ENCODE peak calls at places on chromosomes 3 and 15, in nine cellular contexts. F, O, M, C, U, R, N, P and L are unnamed samples.

GRCh38 chr15:29452881-29453731 is 183.5 kb upstream of the NSMCE3 start:
- DNase-seq in F (no peak), O (no peak), M (no peak), C (no peak), U (no peak), R (no peak), N (peak; percentile 29), P (no peak), L (no peak)

GRCh38 chr15:77126516-77126915 is 55.6 kb upstream of the TSPAN3 start:
- DNase-seq in F (no peak), O (no peak), M (no peak), C (no peak), U (no peak), R (no peak), N (no peak), P (no peak), L (no peak)

GRCh38 chr3:166195808-166196207 is 358.6 kb upstream of the BCHE start:
- DNase-seq in F (no peak), O (no peak), M (no peak), C (no peak), U (no peak), R (no peak), N (no peak), P (no peak), L (no peak)

GRCh38 chr3:53696401-53697172 is 149.6 kb downstream of the CHDH start:
- DNase-seq in F (no peak), O (no peak), M (no peak), C (no peak), U (peak; percentile 56), R (no peak), N (no peak), P (no peak), L (no peak)

GRCh38 chr15:25345943-25346342 is 92.9 kb downstream of the UBE3A start:
- DNase-seq in F (no peak), O (no peak), M (no peak), C (peak; percentile 14), U (peak; percentile 78), R (no peak), N (no peak), P (no peak), L (no peak)

GRCh38 chr3:65785065-65785645 is 253.6 kb downstream of the MAGI1 start:
- DNase-seq in F (no peak), O (no peak), M (no peak), C (peak; percentile 41), U (no peak), R (no peak), N (peak; percentile 32), P (peak; percentile 50), L (no peak)

GRCh38 chr3:39502838-39503145 is 35.3 kb downstream of the MOBP start:
- DNase-seq in F (no peak), O (no peak), M (no peak), C (no peak), U (no peak), R (no peak), N (no peak), P (no peak), L (no peak)

GRCh38 chr3:51682079-51682478 is 11.0 kb downstream of the TEX264 start:
- DNase-seq in F (no peak), O (peak; percentile 74), M (peak; percentile 81), C (peak; percentile 81), U (peak; percentile 83), R (no peak), N (peak; percentile 72), P (no peak), L (no peak)

GRCh38 chr15:73597036-73597638 is 36.1 kb downstream of the NPTN start:
- DNase-seq in F (peak; percentile 22), O (no peak), M (no peak), C (no peak), U (no peak), R (no peak), N (no peak), P (no peak), L (no peak)

GRCh38 chr3:112974178-112974517 is 755 bp downstream of the CD200R1 start:
- DNase-seq in F (no peak), O (no peak), M (no peak), C (no peak), U (no peak), R (no peak), N (no peak), P (no peak), L (no peak)

GRCh38 chr3:112972158-112972557 is 2.7 kb downstream of the CD200R1 start:
- DNase-seq in F (no peak), O (no peak), M (no peak), C (no peak), U (no peak), R (no peak), N (no peak), P (no peak), L (no peak)

GRCh38 chr3:112974894-112975293 is at the start of gene CD200R1:
- DNase-seq in F (no peak), O (no peak), M (no peak), C (no peak), U (no peak), R (no peak), N (no peak), P (peak; percentile 30), L (no peak)

GRCh38 chr3:112976001-112976400 is 1.1 kb upstream of the CD200R1 start:
- DNase-seq in F (no peak), O (no peak), M (no peak), C (no peak), U (no peak), R (no peak), N (no peak), P (peak; percentile 86), L (no peak)

GRCh38 chr3:112973325-112974177 is 1.4 kb downstream of the CD200R1 start:
- DNase-seq in F (no peak), O (peak; percentile 24), M (peak; percentile 66), C (no peak), U (no peak), R (no peak), N (no peak), P (no peak), L (no peak)
- H3K4me3 ChIP-seq in F (peak overlapping the region; percentile 9), O (no peak overlapping the region), M (peak overlapping the region; percentile 45), C (no peak overlapping the region), U (no peak overlapping the region), R (peak overlapping the region; percentile 13), N (no peak overlapping the region), P (peak overlapping the region; percentile 34), L (peak overlapping the region; percentile 23)

DNA sequence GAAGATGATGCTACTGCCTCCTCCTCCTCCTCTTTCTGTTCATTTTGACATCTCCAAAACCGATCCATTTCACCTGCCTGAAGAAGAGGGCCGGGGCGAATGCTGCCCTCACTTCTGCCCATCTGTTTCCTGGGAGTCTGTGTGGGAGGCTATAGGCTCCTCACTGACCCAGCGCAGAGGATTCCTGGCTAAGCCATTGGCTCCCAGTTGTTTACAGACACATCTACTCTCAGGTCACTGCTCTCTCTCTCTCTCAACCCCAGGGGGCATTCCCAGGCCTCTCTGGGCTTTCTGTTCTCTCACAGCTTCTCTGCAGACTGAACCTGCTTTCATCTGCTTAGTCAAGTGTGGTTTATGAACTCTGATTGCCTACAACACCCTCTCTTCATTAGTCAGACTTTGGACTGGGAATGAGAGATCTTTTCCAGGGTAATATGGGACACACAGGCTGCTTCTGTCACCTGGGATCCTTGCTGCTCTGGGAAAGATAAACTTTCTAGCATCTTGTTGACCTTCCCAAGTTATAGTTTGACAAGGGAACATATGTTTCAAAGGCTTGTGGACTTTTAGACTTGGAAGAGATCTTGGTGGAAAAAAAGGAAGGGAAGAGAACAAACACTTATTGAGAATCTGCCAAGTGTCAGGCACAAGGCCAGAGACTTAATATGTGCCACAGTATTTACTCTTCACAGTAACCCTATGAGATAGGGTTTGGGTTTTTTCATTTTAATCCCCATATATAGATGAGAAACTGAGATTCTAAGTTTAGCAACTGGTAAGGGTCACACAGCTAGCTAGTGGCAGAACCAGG is 30.2 kb upstream of the USP3 start:
- DNase-seq in F (no peak), O (peak; percentile 74), M (peak; percentile 97), C (peak; percentile 99), U (no peak), R (no peak), N (no peak), P (no peak), L (no peak)
- TF ChIP-seq POLR2AphosphoS5 in F (no peak), O (no peak), M (peak; percentile 30), C (peak; percentile 87), U (no peak), R (no peak), N (no peak), P (no peak), L (no peak)

DNA sequence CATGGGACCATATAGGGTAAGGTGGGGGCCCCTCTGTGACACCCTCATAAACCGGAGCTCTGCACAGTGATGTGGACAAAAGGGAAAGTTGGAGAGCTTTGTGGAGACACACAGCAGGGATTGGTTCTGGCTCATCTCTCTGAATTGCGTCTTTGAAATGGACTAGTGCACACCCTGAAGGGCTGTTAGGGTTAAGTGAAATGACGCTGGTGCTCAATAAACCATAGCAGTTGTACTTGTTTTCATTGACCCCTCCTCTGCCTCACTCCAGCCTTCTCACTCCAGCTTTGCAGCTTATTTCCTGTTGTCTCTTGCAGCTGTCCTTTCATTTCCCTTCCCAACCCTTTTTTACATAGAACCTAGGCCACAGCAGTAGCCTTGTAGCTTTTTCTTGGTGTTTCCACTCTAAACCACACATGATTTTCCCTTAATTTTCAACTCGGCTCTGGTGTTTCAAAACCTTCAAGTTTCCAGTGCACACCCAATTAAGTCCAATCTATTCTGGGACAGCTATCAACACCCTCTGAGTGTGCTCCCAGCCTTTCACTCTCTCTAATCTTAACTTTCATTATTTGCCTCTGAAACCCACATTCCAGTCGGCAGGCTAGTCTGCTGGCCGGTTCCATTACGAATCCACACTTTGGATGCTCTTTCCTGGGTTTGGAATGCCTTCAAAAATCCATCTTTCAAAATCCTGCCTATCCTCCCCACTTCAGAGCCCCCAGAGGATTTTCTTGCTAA is 6.4 kb downstream of the C3orf52 start:
- DNase-seq in F (no peak), O (peak; percentile 37), M (no peak), C (no peak), U (no peak), R (no peak), N (no peak), P (no peak), L (no peak)
- H3K4me3 ChIP-seq in F (no peak overlapping the region), O (no peak overlapping the region), M (no peak overlapping the region), C (no peak overlapping the region), U (no peak overlapping the region), R (no peak overlapping the region), N (no peak overlapping the region), P (no peak overlapping the region), L (no peak overlapping the region)

GRCh38 chr3:184371570-184372018 is 6.4 kb downstream of the THPO start:
- DNase-seq in F (no peak), O (peak; percentile 78), M (no peak), C (peak; percentile 84), U (peak; percentile 92), R (peak; percentile 80), N (peak; percentile 73), P (peak; percentile 63), L (peak; percentile 85)
- TF ChIP-seq POLR2AphosphoS5 in F (peak; percentile 48), O (no peak), M (no peak), C (peak; percentile 32), U (no peak), R (peak; percentile 52), N (peak; percentile 41), P (peak; percentile 43), L (no peak)

DNA sequence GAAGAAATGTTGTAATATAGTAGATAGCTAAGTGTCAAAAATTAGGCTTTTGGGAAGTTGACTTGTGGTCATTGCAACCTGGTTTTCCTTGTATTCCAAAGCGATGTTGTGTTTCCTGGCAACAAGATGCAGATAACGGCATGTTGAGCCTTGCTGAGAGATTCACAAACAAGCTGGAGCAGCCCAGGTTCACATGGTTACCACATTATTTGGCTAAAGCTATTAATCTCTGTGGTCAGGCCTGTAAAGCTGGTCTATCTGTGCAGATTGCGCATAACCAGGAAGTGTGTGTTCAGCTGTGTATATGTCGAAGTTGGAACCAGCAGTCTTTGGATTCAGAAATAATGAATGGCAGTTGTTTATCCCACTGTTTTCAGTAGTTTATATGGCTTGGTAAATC is 6.6 kb downstream of the TIPARP start:
- DNase-seq in F (no peak), O (peak; percentile 28), M (no peak), C (peak; percentile 71), U (peak; percentile 66), R (peak; percentile 53), N (no peak), P (no peak), L (peak; percentile 69)
- H3K4me3 ChIP-seq in F (peak overlapping the region; percentile 17), O (no peak overlapping the region), M (peak overlapping the region; percentile 44), C (no peak overlapping the region), U (no peak overlapping the region), R (no peak overlapping the region), N (no peak overlapping the region), P (peak overlapping the region; percentile 20), L (peak overlapping the region; percentile 4)